ENCODE peak calls at places on chromosomes 6 and 20, in five cellular contexts. S is pons; O is heart left ventricle; I is ureter; L is CD8-positive, alpha-beta memory T cell. B is an unnamed sample.

GRCh38 chr6:160781298-160781697 is 79.3 kb downstream of the PLG start:
- DNase-seq in I (no peak), L (no peak), O (no peak), S (no peak), B (no peak)

GRCh38 chr6:31948753-31949413 is 3.0 kb downstream of the CFB start:
- DNase-seq in S (no peak), L (no peak), I (no peak), O (no peak), B (no peak)

GRCh38 chr20:58710481-58711265 is 18.1 kb downstream of the NPEPL1 start:
- DNase-seq in S (no peak), I (no peak), O (no peak), L (no peak), B (no peak)

GRCh38 chr20:60453847-60454246 is 495.6 kb downstream of the CDH26 start:
- DNase-seq in L (no peak), O (no peak), I (no peak), S (no peak), B (no peak)

GRCh38 chr6:105401247-105402089 is 1.4 kb downstream of the PREP start:
- DNase-seq in S (no peak), O (no peak), I (no peak), L (no peak), B (no peak)

GRCh38 chr20:38985603-38986170 is 23.5 kb downstream of the DHX35 start:
- DNase-seq in O (no peak), I (no peak), S (no peak), L (no peak), B (no peak)

GRCh38 chr20:38060536-38060935 is 27.0 kb downstream of the RPRD1B start:
- DNase-seq in L (no peak), S (no peak), O (no peak), I (no peak), B (no peak)

GRCh38 chr20:4449977-4450715 is 271.6 kb upstream of the PRND start:
- DNase-seq in O (no peak), S (no peak), L (no peak), I (no peak), B (no peak)